ENCODE peak calls at places on chromosomes 13 and 19, in four cellular contexts. E is epithelial cell of esophagus, W is kidney tubule cell, Z is lung microvascular endothelial cell. B is an unnamed sample.

GRCh38 chr13:46721054-46721453 is 75.9 kb downstream of the ESD start:
- DNase-seq in E (peak; percentile 47), W (peak; percentile 36), Z (peak; percentile 88), B (peak; percentile 71)

GRCh38 chr13:75038315-75038881 is 443.6 kb downstream of the TBC1D4 start:
- DNase-seq in E (no peak), W (no peak), Z (no peak), B (no peak)

GRCh38 chr13:35764359-35765015 is 288.0 kb upstream of the MAB21L1 start:
- DNase-seq in E (no peak), W (no peak), Z (no peak), B (no peak)

GRCh38 chr19:525857-526419 is 5.6 kb upstream of the CDC34 start:
- DNase-seq in E (no peak), W (no peak), Z (no peak), B (no peak)

GRCh38 chr19:51926426-51926783 is 867 bp upstream of the ZNF613 start:
- DNase-seq in E (no peak), W (no peak), Z (no peak), B (no peak)

GRCh38 chr19:2732157-2732725 is 7.6 kb downstream of the SLC39A3 start:
- DNase-seq in E (no peak), W (no peak), Z (no peak), B (no peak)

GRCh38 chr13:31374682-31375081 is 174.9 kb downstream of the B3GLCT start:
- DNase-seq in E (no peak), W (no peak), Z (no peak), B (no peak)

GRCh38 chr13:112842343-112842856 is 126.6 kb upstream of the MCF2L start:
- DNase-seq in E (no peak), W (peak; percentile 19), Z (peak; percentile 93), B (no peak)

GRCh38 chr13:114282143-114282685 is 813 bp downstream of the UPF3A start:
- DNase-seq in E (no peak), W (peak; percentile 78), Z (peak; percentile 63), B (peak; percentile 78)

GRCh38 chr19:32253683-32254020 is 91.8 kb upstream of the ZNF507 start:
- DNase-seq in E (no peak), W (no peak), Z (no peak), B (no peak)

GRCh38 chr13:36882829-36883390 is 37.1 kb downstream of the SMAD9 start:
- DNase-seq in E (no peak), W (no peak), Z (peak; percentile 86), B (no peak)

GRCh38 chr13:99307648-99308339 is 595 bp upstream of the GPR183 start:
- DNase-seq in E (peak; percentile 91), W (peak; percentile 91), Z (peak; percentile 82), B (peak; percentile 89)

GRCh38 chr19:5032101-5032967 is 63.4 kb downstream of the KDM4B start:
- DNase-seq in E (no peak), W (peak; percentile 15), Z (no peak), B (no peak)

GRCh38 chr13:112855859-112856258 is 113.2 kb upstream of the MCF2L start:
- DNase-seq in E (no peak), W (no peak), Z (no peak), B (peak; percentile 38)

GRCh38 chr13:111919286-111919685 is 147.7 kb upstream of the SOX1 start:
- DNase-seq in E (no peak), W (no peak), Z (no peak), B (peak; percentile 31)

GRCh38 chr13:51246411-51247298 is 24.5 kb downstream of the FAM124A start:
- DNase-seq in E (no peak), W (peak; percentile 62), Z (no peak), B (no peak)

GRCh38 chr19:15614507-15615379 is at the start of gene CYP4F8:
- DNase-seq in E (no peak), W (no peak), Z (no peak), B (no peak)

GRCh38 chr13:31947105-31947504 is 84.5 kb upstream of the FRY start:
- DNase-seq in E (no peak), W (peak; percentile 21), Z (no peak), B (no peak)

GRCh38 chr19:34711890-34712289 is 22.2 kb upstream of the ZNF181 start:
- DNase-seq in E (no peak), W (no peak), Z (no peak), B (no peak)

GRCh38 chr19:33804021-33804799 is 7.5 kb downstream of the KCTD15 start:
- DNase-seq in E (peak; percentile 90), W (peak; percentile 69), Z (no peak), B (no peak)

GRCh38 chr13:106522112-106522511 is 13.3 kb downstream of the EFNB2 start:
- DNase-seq in E (peak; percentile 85), W (no peak), Z (no peak), B (no peak)

GRCh38 chr19:33396701-33397535 is 23.4 kb downstream of the CEBPG start:
- DNase-seq in E (no peak), W (no peak), Z (peak; percentile 40), B (no peak)

GRCh38 chr13:109858319-109858718 is 71.9 kb upstream of the IRS2 start:
- DNase-seq in E (peak; percentile 86), W (peak; percentile 39), Z (no peak), B (no peak)

GRCh38 chr13:40503026-40503425 is 163.4 kb downstream of the FOXO1 start:
- DNase-seq in E (no peak), W (no peak), Z (no peak), B (no peak)

GRCh38 chr13:47869780-47870179 is 131.3 kb downstream of the SUCLA2 start:
- DNase-seq in E (peak; percentile 32), W (peak; percentile 78), Z (no peak), B (no peak)

GRCh38 chr19:1865172-1866010 is 2.0 kb upstream of the KLF16 start:
- DNase-seq in E (no peak), W (no peak), Z (no peak), B (peak; percentile 65)

GRCh38 chr19:49355890-49356289 is 6.3 kb downstream of the TEAD2 start:
- DNase-seq in E (no peak), W (no peak), Z (peak; percentile 60), B (no peak)

GRCh38 chr19:41887711-41888382 is 4.9 kb downstream of the ARHGEF1 start:
- DNase-seq in E (peak; percentile 97), W (peak; percentile 93), Z (no peak), B (peak; percentile 94)

GRCh38 chr13:37453246-37453645 is 145.3 kb downstream of the POSTN start:
- DNase-seq in E (peak; percentile 37), W (no peak), Z (no peak), B (no peak)

GRCh38 chr13:73767747-73768315 is 366.4 kb downstream of the KLF12 start:
- DNase-seq in E (peak; percentile 19), W (peak; percentile 9), Z (peak; percentile 38), B (peak; percentile 75)

B was measured in activated effector memory CD4-positive, alpha-beta T cell treated with anti-CD3 and anti-CD28 coated beads, Interleukin-2, amount 50 U/mL, for 16 hours.